ENCODE peak calls at places on chromosomes 7 and 10, in five cellular contexts. One of them, this sample, is unnamed.

GRCh38 chr7:5694221-5694754 is 87.2 kb downstream of the RNF216 start:
- DNase-seq in HCT116: no peak
- DNase-seq in SK-N-SH: no peak
- DNase-seq in K562: no peak
- DNase-seq in GM12878: no peak
- DNase-seq in this sample: no peak

GRCh38 chr10:130618636-130619035 is 482.4 kb downstream of the GLRX3 start:
- DNase-seq in HCT116: no peak
- DNase-seq in SK-N-SH: no peak
- DNase-seq in K562: no peak
- DNase-seq in GM12878: no peak
- DNase-seq in this sample: no peak

GRCh38 chr7:45888185-45888992 is at the start of gene IGFBP1:
- DNase-seq in HCT116: no peak
- DNase-seq in SK-N-SH: peak
- DNase-seq in K562: no peak
- DNase-seq in GM12878: no peak
- DNase-seq in this sample: peak

GRCh38 chr10:14146005-14146404 is 184.7 kb downstream of the FRMD4A start:
- DNase-seq in HCT116: no peak
- DNase-seq in SK-N-SH: no peak
- DNase-seq in K562: no peak
- DNase-seq in GM12878: no peak
- DNase-seq in this sample: no peak

GRCh38 chr7:139720186-139720585 is 57.6 kb downstream of the HIPK2 start:
- DNase-seq in HCT116: no peak
- DNase-seq in SK-N-SH: no peak
- DNase-seq in K562: no peak
- DNase-seq in GM12878: no peak
- DNase-seq in this sample: no peak

GRCh38 chr7:155188821-155189599 is 108.7 kb upstream of the INSIG1 start:
- DNase-seq in HCT116: no peak
- DNase-seq in SK-N-SH: no peak
- DNase-seq in K562: no peak
- DNase-seq in GM12878: no peak
- DNase-seq in this sample: no peak

GRCh38 chr7:128755816-128756476 is 16.8 kb downstream of the CALU start:
- DNase-seq in HCT116: no peak
- DNase-seq in SK-N-SH: peak
- DNase-seq in K562: no peak
- DNase-seq in GM12878: no peak
- DNase-seq in this sample: no peak

GRCh38 chr7:158751199-158751598 is 46.6 kb upstream of the NCAPG2 start:
- DNase-seq in HCT116: no peak
- DNase-seq in SK-N-SH: no peak
- DNase-seq in K562: no peak
- DNase-seq in GM12878: no peak
- DNase-seq in this sample: no peak

GRCh38 chr7:133207687-133208086 is 45.2 kb upstream of the EXOC4 start:
- DNase-seq in HCT116: peak
- DNase-seq in SK-N-SH: no peak
- DNase-seq in K562: peak
- DNase-seq in GM12878: no peak
- DNase-seq in this sample: no peak

GRCh38 chr10:28959850-28960501 is 282.7 kb downstream of the BAMBI start:
- DNase-seq in HCT116: no peak
- DNase-seq in SK-N-SH: no peak
- DNase-seq in K562: no peak
- DNase-seq in GM12878: no peak
- DNase-seq in this sample: no peak
- TF ChIP-seq JUND in HCT116: no peak
- TF ChIP-seq JUND in SK-N-SH: no peak
- TF ChIP-seq JUND in K562: no peak
- TF ChIP-seq JUND in GM12878: no peak
- TF ChIP-seq JUND in this sample: no peak

GRCh38 chr7:117034851-117035462 is 81.7 kb downstream of the ST7 start:
- DNase-seq in HCT116: no peak
- DNase-seq in SK-N-SH: no peak
- DNase-seq in K562: no peak
- DNase-seq in GM12878: no peak
- DNase-seq in this sample: no peak
- TF ChIP-seq JUND in HCT116: no peak
- TF ChIP-seq JUND in SK-N-SH: no peak
- TF ChIP-seq JUND in K562: no peak
- TF ChIP-seq JUND in GM12878: no peak
- TF ChIP-seq JUND in this sample: no peak

DNA sequence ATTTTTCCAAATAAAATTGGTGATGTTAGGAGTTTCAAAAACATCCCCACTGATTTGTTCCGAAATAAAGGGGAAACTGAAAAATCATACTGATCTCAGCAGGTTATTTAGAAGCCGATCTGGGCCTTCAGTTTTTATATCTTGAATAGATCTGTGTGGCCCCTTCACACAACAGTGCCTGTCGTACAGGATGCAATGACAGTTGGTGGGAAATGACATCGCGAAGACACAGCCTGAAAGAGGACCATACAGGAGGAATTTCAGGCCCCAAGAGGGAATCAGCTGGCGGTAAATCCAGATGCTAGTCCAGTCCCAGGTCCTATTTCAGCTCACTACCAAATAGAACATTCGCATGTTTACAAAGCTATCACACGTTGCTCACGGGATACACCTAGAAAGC is 3.0 kb downstream of the H2BK1 start:
- DNase-seq in HCT116: no peak
- DNase-seq in SK-N-SH: no peak
- DNase-seq in K562: no peak
- DNase-seq in GM12878: no peak
- DNase-seq in this sample: no peak
- TF ChIP-seq JUND in HCT116: no peak
- TF ChIP-seq JUND in SK-N-SH: no peak
- TF ChIP-seq JUND in K562: no peak
- TF ChIP-seq JUND in GM12878: no peak
- TF ChIP-seq JUND in this sample: no peak

DNA sequence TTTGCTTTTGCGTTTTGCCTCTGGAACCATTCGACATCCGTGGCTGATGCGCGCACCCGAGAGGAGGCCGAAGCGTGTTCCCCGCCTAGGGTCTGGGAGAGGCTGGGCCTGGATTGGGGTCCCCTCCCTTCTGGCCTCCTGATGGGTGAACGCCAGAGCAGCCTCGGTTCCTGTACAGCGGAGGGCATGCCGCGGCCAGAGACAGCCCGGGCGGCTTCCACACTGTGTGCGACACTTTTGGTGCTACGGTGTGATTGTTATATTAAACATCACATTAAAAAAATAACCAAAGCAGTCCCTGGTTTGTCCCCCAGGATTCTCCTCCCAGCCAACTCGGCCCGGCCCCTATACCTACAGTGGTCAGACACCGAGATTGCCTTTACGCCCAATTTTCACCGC is 3.7 kb upstream of the HOXA7 start:
- DNase-seq in HCT116: no peak
- DNase-seq in SK-N-SH: no peak
- DNase-seq in K562: no peak
- DNase-seq in GM12878: no peak
- DNase-seq in this sample: no peak
- TF ChIP-seq JUND in HCT116: no peak
- TF ChIP-seq JUND in SK-N-SH: no peak
- TF ChIP-seq JUND in K562: no peak
- TF ChIP-seq JUND in GM12878: no peak
- TF ChIP-seq JUND in this sample: no peak

GRCh38 chr7:13581097-13581496 is 408.4 kb downstream of the ETV1 start:
- DNase-seq in HCT116: no peak
- DNase-seq in SK-N-SH: no peak
- DNase-seq in K562: no peak
- DNase-seq in GM12878: no peak
- DNase-seq in this sample: no peak

GRCh38 chr7:13578294-13578693 is 411.2 kb downstream of the ETV1 start:
- DNase-seq in HCT116: no peak
- DNase-seq in SK-N-SH: no peak
- DNase-seq in K562: no peak
- DNase-seq in GM12878: no peak
- DNase-seq in this sample: no peak

DNA sequence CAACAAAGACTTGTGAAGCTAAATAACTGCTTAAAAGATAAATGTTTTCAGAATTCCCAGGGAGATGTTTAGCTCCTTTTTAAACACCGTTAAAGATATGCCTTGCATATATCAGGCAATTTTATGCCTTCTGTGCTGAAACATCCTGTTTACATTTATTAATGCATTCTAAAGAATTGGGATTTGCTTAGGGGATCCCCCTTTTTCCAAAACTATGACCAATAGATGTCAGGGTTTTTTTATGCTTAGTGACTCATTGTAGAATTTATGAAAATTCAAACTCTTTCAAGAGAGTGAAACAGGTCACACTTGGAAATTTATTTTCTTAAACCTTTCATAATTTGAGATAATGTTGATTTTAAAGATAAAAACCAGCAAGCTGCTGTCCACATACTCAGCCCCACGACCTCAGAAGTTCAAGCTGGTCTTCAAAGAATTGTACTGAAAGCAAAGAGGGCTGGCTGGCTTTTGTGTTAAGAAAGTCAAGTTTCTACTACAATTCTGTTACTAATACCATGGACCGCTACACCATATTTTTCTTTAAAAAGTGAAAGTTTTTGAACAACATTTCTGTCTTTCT is 411.8 kb downstream of the ETV1 start:
- DNase-seq in HCT116: no peak
- DNase-seq in SK-N-SH: no peak
- DNase-seq in K562: no peak
- DNase-seq in GM12878: no peak
- DNase-seq in this sample: no peak
- TF ChIP-seq JUND in HCT116: no peak
- TF ChIP-seq JUND in SK-N-SH: no peak
- TF ChIP-seq JUND in K562: no peak
- TF ChIP-seq JUND in GM12878: no peak
- TF ChIP-seq JUND in this sample: no peak

GRCh38 chr10:133465191-133465949 is 11.6 kb downstream of the SCART1 start:
- DNase-seq in HCT116: no peak
- DNase-seq in SK-N-SH: no peak
- DNase-seq in K562: peak
- DNase-seq in GM12878: no peak
- DNase-seq in this sample: no peak
- TF ChIP-seq JUND in HCT116: no peak
- TF ChIP-seq JUND in SK-N-SH: no peak
- TF ChIP-seq JUND in K562: no peak
- TF ChIP-seq JUND in GM12878: no peak
- TF ChIP-seq JUND in this sample: no peak

GRCh38 chr7:124688991-124689390 is 76.6 kb downstream of the GPR37 start:
- DNase-seq in HCT116: no peak
- DNase-seq in SK-N-SH: no peak
- DNase-seq in K562: no peak
- DNase-seq in GM12878: no peak
- DNase-seq in this sample: no peak
- TF ChIP-seq JUND in HCT116: no peak
- TF ChIP-seq JUND in SK-N-SH: no peak
- TF ChIP-seq JUND in K562: no peak
- TF ChIP-seq JUND in GM12878: no peak
- TF ChIP-seq JUND in this sample: no peak